ENCODE peak calls at places on chromosomes 6 and 20, in six cellular contexts. U, Q, O, C, N and P are unnamed samples.

GRCh38 chr6:149449054-149449453 is 35.8 kb downstream of the ZC3H12D start:
- DNase-seq in N (no peak), Q (no peak), O (no peak), U (no peak), C (no peak), P (no peak)

GRCh38 chr20:19456600-19457390 is 244.4 kb downstream of the SLC24A3 start:
- DNase-seq in O (no peak), N (no peak), C (no peak), U (no peak), Q (no peak), P (no peak)

GRCh38 chr20:11451793-11452291 is 465.9 kb upstream of the BTBD3 start:
- DNase-seq in O (no peak), Q (no peak), N (peak), C (no peak), U (no peak), P (no peak)

GRCh38 chr20:39133205-39133604 is 171.1 kb downstream of the DHX35 start:
- DNase-seq in O (no peak), N (no peak), Q (no peak), C (no peak), U (no peak), P (no peak)

GRCh38 chr6:40288919-40289318 is 298.2 kb downstream of the LRFN2 start:
- DNase-seq in O (no peak), C (no peak), N (no peak), Q (no peak), U (no peak), P (no peak)

GRCh38 chr20:56924976-56925695 is 296.0 kb downstream of the TFAP2C start:
- DNase-seq in U (peak), O (no peak), Q (no peak), N (no peak), C (no peak), P (no peak)

GRCh38 chr6:84696181-84696580 is 68.2 kb downstream of the TBX18 start:
- DNase-seq in N (no peak), U (no peak), C (no peak), O (no peak), Q (no peak), P (no peak)

GRCh38 chr20:38061109-38061508 is 27.6 kb downstream of the RPRD1B start:
- DNase-seq in Q (no peak), O (no peak), C (peak), N (no peak), U (no peak), P (no peak)

GRCh38 chr20:25310268-25310920 is 62.5 kb downstream of the PYGB start:
- DNase-seq in C (peak), Q (peak), U (no peak), N (peak), O (peak), P (peak)

GRCh38 chr6:43799671-43800623 is 29.9 kb downstream of the VEGFA start:
- DNase-seq in O (no peak), C (no peak), Q (no peak), N (no peak), U (no peak), P (no peak)

GRCh38 chr20:56171087-56172012 is 77.2 kb upstream of the MC3R start:
- DNase-seq in C (peak), O (no peak), Q (no peak), N (no peak), U (no peak), P (no peak)

GRCh38 chr6:76701610-76702009 is 629.1 kb upstream of the IMPG1 start:
- DNase-seq in Q (no peak), O (no peak), N (no peak), C (no peak), U (no peak), P (no peak)

GRCh38 chr20:50220093-50220893 is 29.7 kb downstream of the CEBPB start:
- DNase-seq in C (no peak), Q (no peak), U (no peak), N (no peak), O (no peak), P (no peak)

GRCh38 chr6:6925391-6926164 is 182.2 kb upstream of the RREB1 start:
- DNase-seq in C (peak), O (no peak), U (no peak), N (peak), Q (no peak), P (no peak)

GRCh38 chr6:37624121-37624520 is 73.6 kb downstream of the MDGA1 start:
- DNase-seq in C (peak), O (no peak), Q (no peak), U (no peak), N (no peak), P (no peak)

GRCh38 chr20:50343490-50344179 is 153.0 kb downstream of the CEBPB start:
- DNase-seq in O (no peak), C (no peak), Q (no peak), U (no peak), N (no peak), P (no peak)

GRCh38 chr6:17417817-17418216 is 24.4 kb downstream of the CAP2 start:
- DNase-seq in O (no peak), Q (peak), U (peak), C (peak), N (peak), P (peak)

GRCh38 chr20:40869416-40870147 is 159.0 kb upstream of the TOP1 start:
- DNase-seq in Q (no peak), C (no peak), O (no peak), N (no peak), U (no peak), P (no peak)

GRCh38 chr6:40485300-40485699 is 101.9 kb downstream of the LRFN2 start:
- DNase-seq in C (no peak), Q (no peak), U (no peak), O (no peak), N (no peak), P (no peak)

GRCh38 chr6:108463789-108464188 is 96.9 kb upstream of the FOXO3 start:
- DNase-seq in N (no peak), U (no peak), C (no peak), O (no peak), Q (no peak), P (no peak)

DNA sequence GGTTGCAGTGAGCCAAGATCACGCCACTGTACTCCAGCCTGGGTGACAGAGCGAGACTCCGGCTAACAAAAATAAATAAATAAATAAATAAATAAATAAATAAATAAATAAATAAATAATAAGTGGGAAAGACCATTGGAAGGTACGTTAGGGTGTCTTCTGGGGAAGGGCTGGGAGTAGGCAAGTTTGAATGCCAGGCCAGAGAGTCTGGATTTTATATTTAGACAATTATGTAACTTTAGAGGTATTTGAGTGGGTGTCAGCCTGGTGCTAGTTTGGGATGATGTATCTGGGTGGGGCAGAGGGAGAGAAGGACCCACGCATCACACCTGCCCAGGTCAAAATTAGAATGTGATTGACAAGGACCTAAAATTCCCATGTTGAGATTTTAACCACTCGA is 108.5 kb upstream of the PRND start:
- DNase-seq in Q (no peak), C (peak), O (no peak), N (no peak), U (no peak), P (no peak)
- H3K4me3 ChIP-seq in Q (no peak), C (no peak), O (no peak), N (no peak), U (no peak), P (no peak)

GRCh38 chr20:36859700-36860330 is 16.1 kb upstream of the TLDC2 start:
- DNase-seq in Q (no peak), O (no peak), C (no peak), U (no peak), N (no peak), P (no peak)

GRCh38 chr20:36861875-36862801 is 13.8 kb upstream of the TLDC2 start:
- DNase-seq in U (no peak), N (peak), C (peak), Q (no peak), O (peak), P (peak)

GRCh38 chr20:36860339-36860738 is 15.6 kb upstream of the TLDC2 start:
- DNase-seq in N (peak), O (no peak), U (no peak), C (no peak), Q (no peak), P (no peak)

GRCh38 chr20:36861625-36861874 is 14.4 kb upstream of the TLDC2 start:
- DNase-seq in Q (no peak), N (no peak), C (no peak), U (no peak), O (no peak), P (no peak)

GRCh38 chr20:36860811-36861624 is 14.9 kb upstream of the TLDC2 start:
- DNase-seq in U (no peak), N (no peak), C (no peak), Q (no peak), O (no peak), P (no peak)
- H3K4me3 ChIP-seq in U (peak), N (peak), C (no peak), Q (peak), O (no peak), P (peak)

DNA sequence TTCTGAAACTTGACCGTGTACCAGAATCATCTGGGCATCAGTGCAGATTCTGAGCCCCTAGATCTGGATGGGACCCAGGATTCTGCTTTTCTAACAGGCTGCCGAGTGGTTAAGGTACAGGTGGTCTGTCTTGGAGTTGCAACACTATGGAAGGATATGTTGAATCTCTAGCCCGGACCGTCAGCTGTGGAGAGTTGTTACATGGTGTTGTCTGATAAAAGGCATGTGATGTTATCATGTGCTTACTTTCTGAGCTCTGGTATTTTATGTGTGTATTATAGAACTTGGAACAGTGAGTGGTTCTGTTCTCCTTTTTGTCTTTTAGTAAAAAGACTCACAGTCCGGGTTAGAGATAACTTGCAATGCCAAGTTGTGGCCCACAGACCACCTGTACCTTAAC is 123.0 kb downstream of the JARID2 start:
- DNase-seq in Q (no peak), U (no peak), N (no peak), C (no peak), O (no peak), P (no peak)
- H3K4me3 ChIP-seq in Q (no peak), U (no peak), N (no peak), C (no peak), O (no peak), P (no peak)

GRCh38 chr6:98041072-98041471 is 758.1 kb upstream of the MMS22L start:
- DNase-seq in Q (no peak), C (no peak), O (no peak), U (peak), N (no peak), P (no peak)

GRCh38 chr6:98041921-98042320 is 758.9 kb upstream of the MMS22L start:
- DNase-seq in Q (no peak), N (no peak), O (no peak), U (no peak), C (no peak), P (no peak)

GRCh38 chr6:98037571-98037970 is 754.6 kb upstream of the MMS22L start:
- DNase-seq in C (no peak), U (no peak), N (no peak), Q (no peak), O (no peak), P (no peak)

GRCh38 chr6:98039443-98039842 is 756.4 kb upstream of the MMS22L start:
- DNase-seq in Q (no peak), U (no peak), N (no peak), C (no peak), O (no peak), P (no peak)

GRCh38 chr6:98039876-98040605 is 757.0 kb upstream of the MMS22L start:
- DNase-seq in U (peak), N (peak), C (peak), O (no peak), Q (no peak), P (no peak)
- H3K4me3 ChIP-seq in U (no peak), N (no peak), C (no peak), O (no peak), Q (no peak), P (no peak)

GRCh38 chr6:33211666-33212422 is 3.5 kb downstream of the RING1 start:
- DNase-seq in O (peak), U (no peak), N (no peak), C (no peak), Q (no peak), P (no peak)

GRCh38 chr6:33213989-33214335 is 5.7 kb downstream of the RING1 start:
- DNase-seq in N (no peak), O (no peak), U (no peak), Q (no peak), C (no peak), P (no peak)

GRCh38 chr6:33211136-33211535 is 2.8 kb downstream of the RING1 start:
- DNase-seq in N (no peak), O (no peak), Q (no peak), C (no peak), U (no peak), P (no peak)

GRCh38 chr6:33213166-33213988 is 5.1 kb downstream of the RING1 start:
- DNase-seq in O (peak), N (no peak), Q (no peak), U (no peak), C (no peak), P (no peak)

GRCh38 chr6:33212857-33213165 is 4.5 kb downstream of the RING1 start:
- DNase-seq in U (no peak), N (no peak), O (no peak), Q (no peak), C (no peak), P (no peak)
- H3K4me3 ChIP-seq in U (peak), N (peak), O (peak), Q (peak), C (peak), P (peak)

GRCh38 chr6:30485236-30485635 is 4.1 kb upstream of the HLA-E start:
- DNase-seq in Q (no peak), N (no peak), U (no peak), C (no peak), O (no peak), P (no peak)

GRCh38 chr6:30483677-30484279 is 5.5 kb upstream of the HLA-E start:
- DNase-seq in N (peak), U (no peak), O (no peak), Q (no peak), C (peak), P (no peak)

GRCh38 chr6:30480536-30481156 is 8.7 kb upstream of the HLA-E start:
- DNase-seq in U (no peak), Q (no peak), N (no peak), C (no peak), O (no peak), P (no peak)

DNA sequence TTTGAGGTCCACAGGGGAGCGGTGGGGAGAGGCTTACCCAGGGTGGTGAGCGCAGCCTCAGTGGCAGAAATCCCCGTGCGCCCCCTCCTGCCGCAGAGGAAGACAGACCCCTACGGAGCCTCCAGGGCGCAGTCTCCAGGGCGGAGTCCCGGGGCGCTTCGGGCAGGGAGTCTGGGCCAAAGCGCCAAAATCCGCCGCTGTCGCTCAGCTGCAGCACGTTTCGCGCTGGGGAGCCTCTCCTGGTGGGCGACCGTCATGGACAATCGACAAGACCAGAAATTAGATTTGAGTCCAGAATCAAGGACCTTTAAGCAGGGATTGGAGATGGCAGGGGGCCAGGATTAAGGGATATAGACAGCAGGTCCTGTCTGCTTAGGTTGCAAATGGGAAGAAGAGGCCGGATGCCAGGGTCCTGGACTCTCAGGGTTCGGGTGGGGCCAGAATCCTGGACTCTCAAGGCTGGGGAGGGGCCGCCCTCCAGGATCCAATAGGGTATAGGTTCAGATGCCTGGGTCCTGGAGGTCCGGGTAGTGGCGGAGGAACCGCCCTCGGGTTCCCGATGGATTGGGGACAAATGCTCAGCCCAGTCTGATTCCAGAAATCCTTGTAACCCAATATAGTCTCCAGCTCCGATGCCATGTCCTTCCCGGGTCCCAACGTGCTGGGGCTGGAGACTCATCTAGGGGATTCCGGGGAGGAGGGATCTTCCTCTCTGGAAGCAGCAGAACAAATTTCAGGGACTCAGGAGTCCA is 7.9 kb upstream of the HLA-E start:
- DNase-seq in C (no peak), U (no peak), O (no peak), Q (no peak), N (no peak), P (no peak)
- H3K4me3 ChIP-seq in C (no peak), U (peak), O (no peak), Q (no peak), N (no peak), P (no peak)

DNA sequence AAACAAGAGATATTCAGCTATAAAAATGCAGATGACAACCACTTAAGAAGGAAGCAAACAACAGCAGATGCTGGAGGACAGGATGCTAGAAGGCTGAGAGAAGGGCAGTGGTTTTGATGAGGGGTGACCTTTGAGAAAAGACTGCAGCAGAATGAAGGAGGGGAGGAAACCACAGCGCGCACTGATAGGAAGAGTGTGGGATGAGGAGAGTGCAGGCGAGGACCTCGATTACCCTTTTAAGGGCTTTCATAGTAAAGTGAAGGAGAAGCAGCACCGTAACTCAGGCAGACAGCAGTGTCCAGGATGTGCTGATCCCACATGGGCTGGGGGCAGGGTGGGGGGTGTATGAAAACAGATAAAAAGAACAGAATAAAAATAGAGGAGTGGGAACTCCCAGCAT is 19.2 kb downstream of the ZBTB2 start:
- DNase-seq in O (no peak), N (no peak), U (no peak), C (no peak), Q (no peak), P (no peak)
- H3K4me3 ChIP-seq in O (no peak), N (no peak), U (no peak), C (no peak), Q (no peak), P (no peak)